ENCODE peak calls at places on chromosomes 6 and 20, in seven cellular contexts. One of them, this sample, is unnamed.

GRCh38 chr20:17456226-17456625 is 75.0 kb downstream of the BFSP1 start:
- DNase-seq in left ventricle myocardium inferior: no peak
- DNase-seq in A549: no peak
- DNase-seq in hepatocyte: no peak
- DNase-seq in astrocyte of the cerebellum: no peak
- DNase-seq in foreskin fibroblast: no peak
- DNase-seq in H1: no peak
- DNase-seq in this sample: no peak

GRCh38 chr6:33091957-33092356 is 16.2 kb downstream of the HLA-DPB1 start:
- DNase-seq in foreskin fibroblast: no peak
- DNase-seq in left ventricle myocardium inferior: no peak
- DNase-seq in H1: no peak
- DNase-seq in A549: peak
- DNase-seq in hepatocyte: no peak
- DNase-seq in astrocyte of the cerebellum: no peak
- DNase-seq in this sample: no peak

GRCh38 chr20:53718622-53719021 is 125.0 kb upstream of the ZNF217 start:
- DNase-seq in hepatocyte: no peak
- DNase-seq in A549: no peak
- DNase-seq in H1: no peak
- DNase-seq in left ventricle myocardium inferior: no peak
- DNase-seq in foreskin fibroblast: no peak
- DNase-seq in astrocyte of the cerebellum: no peak
- DNase-seq in this sample: no peak

GRCh38 chr6:42742116-42742894 is 3.6 kb downstream of the TBCC start:
- DNase-seq in hepatocyte: no peak
- DNase-seq in left ventricle myocardium inferior: no peak
- DNase-seq in astrocyte of the cerebellum: no peak
- DNase-seq in A549: no peak
- DNase-seq in foreskin fibroblast: no peak
- DNase-seq in H1: no peak
- DNase-seq in this sample: no peak

GRCh38 chr20:35106827-35107380 is 14.3 kb upstream of the TRPC4AP start:
- DNase-seq in hepatocyte: no peak
- DNase-seq in H1: no peak
- DNase-seq in foreskin fibroblast: no peak
- DNase-seq in A549: no peak
- DNase-seq in left ventricle myocardium inferior: no peak
- DNase-seq in astrocyte of the cerebellum: no peak
- DNase-seq in this sample: no peak

GRCh38 chr6:130971504-130971903 is 91.5 kb downstream of the EPB41L2 start:
- DNase-seq in left ventricle myocardium inferior: no peak
- DNase-seq in A549: no peak
- DNase-seq in foreskin fibroblast: no peak
- DNase-seq in astrocyte of the cerebellum: no peak
- DNase-seq in H1: no peak
- DNase-seq in hepatocyte: no peak
- DNase-seq in this sample: no peak

GRCh38 chr6:126527016-126527606 is 187.2 kb downstream of the CENPW start:
- DNase-seq in astrocyte of the cerebellum: no peak
- DNase-seq in left ventricle myocardium inferior: no peak
- DNase-seq in H1: no peak
- DNase-seq in hepatocyte: no peak
- DNase-seq in foreskin fibroblast: no peak
- DNase-seq in A549: no peak
- DNase-seq in this sample: no peak

GRCh38 chr20:41318271-41318649 is 729 bp upstream of the ZHX3 start:
- DNase-seq in A549: no peak
- DNase-seq in left ventricle myocardium inferior: no peak
- DNase-seq in foreskin fibroblast: no peak
- DNase-seq in H1: no peak
- DNase-seq in hepatocyte: peak
- DNase-seq in astrocyte of the cerebellum: no peak
- DNase-seq in this sample: no peak

GRCh38 chr6:57173056-57173885 is 1.1 kb downstream of the BAG2 start:
- DNase-seq in foreskin fibroblast: peak
- DNase-seq in left ventricle myocardium inferior: no peak
- DNase-seq in hepatocyte: peak
- DNase-seq in H1: no peak
- DNase-seq in A549: no peak
- DNase-seq in astrocyte of the cerebellum: no peak
- DNase-seq in this sample: no peak

GRCh38 chr6:26019261-26019845 is 56.8 kb downstream of the TRIM38 start:
- DNase-seq in H1: no peak
- DNase-seq in hepatocyte: no peak
- DNase-seq in astrocyte of the cerebellum: no peak
- DNase-seq in left ventricle myocardium inferior: no peak
- DNase-seq in A549: no peak
- DNase-seq in foreskin fibroblast: no peak
- DNase-seq in this sample: no peak

GRCh38 chr6:139156102-139156501 is 21.2 kb downstream of the HECA start:
- DNase-seq in A549: no peak
- DNase-seq in left ventricle myocardium inferior: no peak
- DNase-seq in astrocyte of the cerebellum: no peak
- DNase-seq in H1: no peak
- DNase-seq in foreskin fibroblast: no peak
- DNase-seq in hepatocyte: no peak
- DNase-seq in this sample: no peak

GRCh38 chr20:42134265-42135098 is 516.3 kb upstream of the CHD6 start:
- DNase-seq in H1: no peak
- DNase-seq in astrocyte of the cerebellum: no peak
- DNase-seq in hepatocyte: peak
- DNase-seq in foreskin fibroblast: no peak
- DNase-seq in A549: no peak
- DNase-seq in left ventricle myocardium inferior: no peak
- DNase-seq in this sample: no peak

GRCh38 chr20:3297096-3297411 is 58.1 kb upstream of the SLC4A11 start:
- DNase-seq in left ventricle myocardium inferior: no peak
- DNase-seq in hepatocyte: no peak
- DNase-seq in foreskin fibroblast: no peak
- DNase-seq in astrocyte of the cerebellum: no peak
- DNase-seq in A549: no peak
- DNase-seq in H1: no peak
- DNase-seq in this sample: no peak

GRCh38 chr6:165988306-165988756 is 179.3 kb downstream of the TBXT start:
- DNase-seq in hepatocyte: no peak
- DNase-seq in foreskin fibroblast: no peak
- DNase-seq in A549: no peak
- DNase-seq in astrocyte of the cerebellum: no peak
- DNase-seq in left ventricle myocardium inferior: no peak
- DNase-seq in H1: no peak
- DNase-seq in this sample: no peak

GRCh38 chr6:87291879-87292278 is 30.5 kb upstream of the SMIM8 start:
- DNase-seq in H1: no peak
- DNase-seq in A549: no peak
- DNase-seq in foreskin fibroblast: no peak
- DNase-seq in hepatocyte: no peak
- DNase-seq in astrocyte of the cerebellum: peak
- DNase-seq in left ventricle myocardium inferior: no peak
- DNase-seq in this sample: no peak

GRCh38 chr6:32109114-32109764 is at the start of gene TNXB:
- DNase-seq in A549: no peak
- DNase-seq in H1: no peak
- DNase-seq in astrocyte of the cerebellum: no peak
- DNase-seq in left ventricle myocardium inferior: peak
- DNase-seq in foreskin fibroblast: no peak
- DNase-seq in hepatocyte: peak
- DNase-seq in this sample: no peak

GRCh38 chr6:112690497-112691202 is 343.5 kb downstream of the RFPL4B start:
- DNase-seq in H1: no peak
- DNase-seq in A549: peak
- DNase-seq in hepatocyte: no peak
- DNase-seq in astrocyte of the cerebellum: no peak
- DNase-seq in left ventricle myocardium inferior: no peak
- DNase-seq in foreskin fibroblast: peak
- DNase-seq in this sample: peak

GRCh38 chr6:148867851-148868250 is 121.0 kb downstream of the UST start:
- DNase-seq in A549: no peak
- DNase-seq in foreskin fibroblast: peak
- DNase-seq in H1: no peak
- DNase-seq in left ventricle myocardium inferior: no peak
- DNase-seq in astrocyte of the cerebellum: no peak
- DNase-seq in hepatocyte: no peak
- DNase-seq in this sample: peak

GRCh38 chr20:59032713-59033059 is 551 bp upstream of the ATP5F1E start:
- DNase-seq in foreskin fibroblast: peak
- DNase-seq in hepatocyte: peak
- DNase-seq in H1: no peak
- DNase-seq in astrocyte of the cerebellum: no peak
- DNase-seq in left ventricle myocardium inferior: no peak
- DNase-seq in A549: no peak
- DNase-seq in this sample: peak

GRCh38 chr6:102064142-102064541 is 670.6 kb downstream of the GRIK2 start:
- DNase-seq in foreskin fibroblast: no peak
- DNase-seq in left ventricle myocardium inferior: no peak
- DNase-seq in A549: no peak
- DNase-seq in astrocyte of the cerebellum: no peak
- DNase-seq in hepatocyte: no peak
- DNase-seq in H1: no peak
- DNase-seq in this sample: no peak

GRCh38 chr6:56168601-56169000 is 78.8 kb downstream of the COL21A1 start:
- DNase-seq in A549: no peak
- DNase-seq in hepatocyte: no peak
- DNase-seq in H1: no peak
- DNase-seq in astrocyte of the cerebellum: no peak
- DNase-seq in foreskin fibroblast: peak
- DNase-seq in left ventricle myocardium inferior: no peak
- DNase-seq in this sample: peak

DNA sequence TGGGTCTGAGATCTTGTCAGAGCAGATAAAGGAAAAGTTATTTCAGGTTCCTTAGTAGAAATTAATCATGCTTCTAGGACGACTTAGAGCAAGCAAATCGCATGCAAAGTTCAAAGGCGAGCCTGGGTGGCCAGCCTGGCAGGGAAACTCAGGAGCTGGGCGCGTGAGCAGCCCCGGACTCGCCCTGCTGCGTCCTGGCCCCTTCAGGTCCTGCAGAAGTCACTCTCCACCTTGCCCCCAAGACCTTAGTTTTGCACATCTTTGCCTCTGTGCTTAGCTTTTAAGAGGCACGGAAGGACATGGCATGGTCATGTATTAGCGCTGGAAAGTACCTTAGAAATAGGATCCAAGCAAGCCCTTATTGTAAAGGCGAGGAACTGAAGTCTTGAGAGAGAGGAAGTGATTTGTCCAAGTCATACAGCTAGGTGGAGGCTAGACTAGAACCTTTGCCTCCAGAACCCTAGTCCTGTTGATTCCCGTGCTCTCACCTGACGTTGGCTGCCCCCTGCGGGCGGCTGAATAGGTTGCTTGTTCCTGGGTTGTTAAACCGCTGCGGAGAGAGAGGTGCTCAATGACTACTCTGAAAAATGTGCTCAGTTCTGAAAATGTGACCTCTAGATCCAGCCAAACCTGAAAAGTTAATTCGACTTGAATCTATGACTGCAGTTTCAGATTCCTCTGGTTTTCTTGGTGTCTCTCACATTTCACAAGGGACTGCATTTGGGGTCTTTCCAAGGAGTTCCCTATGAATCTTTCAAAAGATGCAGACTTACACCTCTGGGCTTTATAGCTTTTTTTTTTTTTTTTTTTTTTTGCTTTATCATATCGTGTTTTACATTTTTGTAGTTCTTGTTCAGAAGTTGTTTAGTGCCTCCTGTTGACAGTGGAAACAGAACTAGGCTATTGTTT is 2.7 kb downstream of the MYB start:
- DNase-seq in left ventricle myocardium inferior: no peak
- DNase-seq in A549: peak
- DNase-seq in foreskin fibroblast: no peak
- DNase-seq in H1: no peak
- DNase-seq in hepatocyte: peak
- DNase-seq in astrocyte of the cerebellum: no peak
- DNase-seq in this sample: no peak
- TF ChIP-seq CTCF in left ventricle myocardium inferior: peak
- TF ChIP-seq CTCF in A549: peak
- TF ChIP-seq CTCF in foreskin fibroblast: peak
- TF ChIP-seq CTCF in H1: peak
- TF ChIP-seq CTCF in hepatocyte: peak
- TF ChIP-seq CTCF in astrocyte of the cerebellum: peak
- TF ChIP-seq CTCF in this sample: peak

DNA sequence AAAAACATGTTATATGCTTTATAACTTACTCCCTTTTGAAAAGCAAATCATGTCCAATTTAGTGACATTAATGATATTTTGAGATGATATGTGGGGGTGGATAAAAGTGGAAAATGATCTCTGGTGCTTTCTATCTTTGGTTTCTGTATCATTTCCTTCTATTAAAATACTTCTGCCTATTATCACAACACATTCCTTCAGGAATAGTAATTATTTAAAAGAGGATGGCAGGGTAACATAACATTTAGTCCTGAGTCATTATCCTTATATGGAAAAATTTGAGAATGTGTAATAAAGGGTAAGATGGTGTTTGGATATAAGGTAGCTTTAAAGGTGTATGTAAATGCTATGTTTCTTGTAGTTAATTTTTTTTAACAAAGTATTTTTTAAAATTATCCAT is 657.7 kb downstream of the PHF3 start:
- DNase-seq in A549: no peak
- DNase-seq in left ventricle myocardium inferior: no peak
- DNase-seq in hepatocyte: no peak
- DNase-seq in astrocyte of the cerebellum: no peak
- DNase-seq in H1: no peak
- DNase-seq in foreskin fibroblast: no peak
- DNase-seq in this sample: no peak
- TF ChIP-seq CTCF in A549: no peak
- TF ChIP-seq CTCF in left ventricle myocardium inferior: no peak
- TF ChIP-seq CTCF in hepatocyte: no peak
- TF ChIP-seq CTCF in astrocyte of the cerebellum: no peak
- TF ChIP-seq CTCF in H1: no peak
- TF ChIP-seq CTCF in foreskin fibroblast: no peak
- TF ChIP-seq CTCF in this sample: no peak

GRCh38 chr20:55057779-55058415 is 582.5 kb downstream of the DOK5 start:
- DNase-seq in H1: no peak
- DNase-seq in A549: no peak
- DNase-seq in astrocyte of the cerebellum: no peak
- DNase-seq in hepatocyte: no peak
- DNase-seq in left ventricle myocardium inferior: no peak
- DNase-seq in foreskin fibroblast: no peak
- DNase-seq in this sample: no peak
- TF ChIP-seq CTCF in H1: peak
- TF ChIP-seq CTCF in A549: no peak
- TF ChIP-seq CTCF in astrocyte of the cerebellum: peak
- TF ChIP-seq CTCF in hepatocyte: peak
- TF ChIP-seq CTCF in left ventricle myocardium inferior: peak
- TF ChIP-seq CTCF in foreskin fibroblast: no peak
- TF ChIP-seq CTCF in this sample: peak

DNA sequence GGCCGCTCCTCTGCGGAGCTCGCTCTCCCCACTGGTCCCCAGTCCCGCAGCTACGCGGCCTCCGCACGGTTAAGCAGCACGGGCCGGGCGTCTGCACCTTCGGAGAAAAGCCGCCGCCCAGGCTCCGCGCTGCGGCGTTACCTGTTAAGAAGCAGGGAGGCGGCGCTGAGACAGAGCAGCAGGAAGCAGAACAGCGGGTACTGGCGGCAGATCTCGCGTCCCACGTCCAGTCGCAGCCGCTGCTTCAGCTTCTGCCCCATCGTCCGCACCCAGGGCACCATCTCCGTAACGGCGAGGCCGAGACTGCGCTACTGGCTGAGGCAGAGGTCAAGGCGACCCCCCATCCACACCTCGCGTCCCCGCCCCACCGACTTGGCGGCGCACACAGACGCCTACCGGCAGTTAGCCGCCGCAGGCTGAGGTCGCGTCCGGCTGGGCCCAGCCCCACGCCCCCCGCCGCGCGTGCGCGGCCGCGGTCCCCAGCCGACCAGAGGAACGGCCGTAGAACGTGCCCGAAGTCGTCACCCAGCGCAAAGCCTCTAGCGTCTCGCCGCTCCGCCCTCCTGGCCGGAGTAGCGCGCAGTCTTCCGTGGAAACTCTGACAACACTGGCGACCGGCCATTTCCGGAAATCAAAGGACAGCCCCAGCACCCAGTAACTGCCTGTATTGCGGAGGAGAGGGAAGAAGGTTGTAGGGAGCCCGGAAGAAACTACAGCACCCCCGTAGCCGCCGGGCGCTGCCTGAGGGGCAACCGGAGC is at the start of gene SNX14:
- DNase-seq in A549: peak
- DNase-seq in foreskin fibroblast: peak
- DNase-seq in H1: peak
- DNase-seq in hepatocyte: peak
- DNase-seq in astrocyte of the cerebellum: peak
- DNase-seq in left ventricle myocardium inferior: peak
- DNase-seq in this sample: peak
- TF ChIP-seq CTCF in A549: no peak
- TF ChIP-seq CTCF in foreskin fibroblast: no peak
- TF ChIP-seq CTCF in H1: no peak
- TF ChIP-seq CTCF in hepatocyte: no peak
- TF ChIP-seq CTCF in astrocyte of the cerebellum: no peak
- TF ChIP-seq CTCF in left ventricle myocardium inferior: peak
- TF ChIP-seq CTCF in this sample: peak

This sample was measured in HFFc6.